ENCODE peak calls at places on chromosome 16, in six cellular contexts. One of them, this sample, is unnamed.
A peak's percentile ranks its signal among the peaks of the same experiment; 100 is the strongest.

GRCh38 chr16:89764711-89765201 is 43.4 kb downstream of the ZNF276 start:
- DNase-seq in AG04449: no peak
- DNase-seq in stomach: peak; percentile 86
- DNase-seq in astrocyte of the spinal cord: no peak
- DNase-seq in kidney epithelial cell: no peak
- DNase-seq in cardiac fibroblast: no peak
- DNase-seq in this sample: no peak

GRCh38 chr16:84088695-84089395 is 27.9 kb downstream of the MBTPS1 start:
- DNase-seq in cardiac fibroblast: no peak
- DNase-seq in AG04449: no peak
- DNase-seq in astrocyte of the spinal cord: no peak
- DNase-seq in stomach: peak; percentile 44
- DNase-seq in kidney epithelial cell: no peak
- DNase-seq in this sample: no peak

GRCh38 chr16:80197790-80198201 is 343.0 kb upstream of the DYNLRB2 start:
- DNase-seq in AG04449: peak; percentile 74
- DNase-seq in astrocyte of the spinal cord: peak; percentile 94
- DNase-seq in kidney epithelial cell: peak; percentile 42
- DNase-seq in cardiac fibroblast: peak; percentile 80
- DNase-seq in stomach: no peak
- DNase-seq in this sample: peak; percentile 93

GRCh38 chr16:73390936-73391335 is 343.0 kb upstream of the ZFHX3 start:
- DNase-seq in AG04449: peak; percentile 3
- DNase-seq in kidney epithelial cell: no peak
- DNase-seq in stomach: no peak
- DNase-seq in cardiac fibroblast: no peak
- DNase-seq in astrocyte of the spinal cord: no peak
- DNase-seq in this sample: no peak

GRCh38 chr16:68257906-68258800 is 6.2 kb upstream of the SLC7A6 start:
- DNase-seq in astrocyte of the spinal cord: peak; percentile 46
- DNase-seq in cardiac fibroblast: peak; percentile 59
- DNase-seq in stomach: no peak
- DNase-seq in AG04449: peak; percentile 31
- DNase-seq in kidney epithelial cell: peak; percentile 99
- DNase-seq in this sample: no peak

GRCh38 chr16:81940781-81941560 is 70.3 kb downstream of the SDR42E1 start:
- DNase-seq in stomach: no peak
- DNase-seq in cardiac fibroblast: peak; percentile 74
- DNase-seq in astrocyte of the spinal cord: peak; percentile 63
- DNase-seq in kidney epithelial cell: peak; percentile 4
- DNase-seq in AG04449: peak; percentile 17
- DNase-seq in this sample: peak; percentile 43

GRCh38 chr16:4938683-4939030 is 1.7 kb upstream of the PPL start:
- DNase-seq in astrocyte of the spinal cord: no peak
- DNase-seq in kidney epithelial cell: no peak
- DNase-seq in cardiac fibroblast: peak; percentile 30
- DNase-seq in stomach: no peak
- DNase-seq in AG04449: no peak
- DNase-seq in this sample: no peak

GRCh38 chr16:57788951-57789350 is 13.3 kb downstream of the KIFC3 start:
- DNase-seq in AG04449: no peak
- DNase-seq in stomach: no peak
- DNase-seq in kidney epithelial cell: no peak
- DNase-seq in cardiac fibroblast: no peak
- DNase-seq in astrocyte of the spinal cord: no peak
- DNase-seq in this sample: no peak

DNA sequence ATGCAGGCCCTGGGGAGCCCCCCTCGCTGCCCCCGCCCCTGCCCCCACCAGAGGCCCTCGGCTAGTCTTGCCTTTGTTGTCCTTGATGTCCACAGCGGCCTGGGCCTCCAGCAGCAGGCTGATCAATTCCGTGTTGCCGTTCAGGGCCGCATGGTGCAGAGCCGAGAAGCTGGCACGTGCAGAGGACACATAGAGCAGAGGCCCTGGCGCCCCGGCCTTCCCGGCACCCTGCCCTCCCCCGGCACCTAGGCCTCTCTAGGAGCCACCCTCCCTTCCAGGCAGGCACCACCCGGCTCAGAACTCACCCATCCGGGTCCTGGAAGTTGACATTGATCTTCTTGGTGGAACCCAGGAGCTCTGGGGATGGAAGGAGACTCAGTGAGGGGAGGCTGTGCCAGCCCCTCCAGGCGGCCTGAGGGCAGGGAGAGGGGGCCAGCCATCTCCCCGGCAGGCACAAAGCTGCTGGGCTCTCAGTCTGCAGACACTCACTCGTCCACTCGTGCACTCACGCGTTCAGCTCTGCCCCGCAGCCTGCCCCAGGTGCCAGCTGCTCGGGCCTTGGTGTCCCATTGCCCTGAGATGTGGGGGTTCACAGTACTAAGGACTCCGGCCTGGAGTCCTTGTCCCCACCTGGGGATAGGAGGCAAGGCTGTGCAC is 6.3 kb downstream of the CASKIN1 start:
- DNase-seq in cardiac fibroblast: no peak
- DNase-seq in stomach: no peak
- DNase-seq in AG04449: no peak
- DNase-seq in astrocyte of the spinal cord: no peak
- DNase-seq in kidney epithelial cell: no peak
- DNase-seq in this sample: no peak
- TF ChIP-seq CTCF in cardiac fibroblast: no peak
- TF ChIP-seq CTCF in stomach: no peak
- TF ChIP-seq CTCF in AG04449: no peak
- TF ChIP-seq CTCF in astrocyte of the spinal cord: no peak
- TF ChIP-seq CTCF in kidney epithelial cell: no peak
- TF ChIP-seq CTCF in this sample: no peak

DNA sequence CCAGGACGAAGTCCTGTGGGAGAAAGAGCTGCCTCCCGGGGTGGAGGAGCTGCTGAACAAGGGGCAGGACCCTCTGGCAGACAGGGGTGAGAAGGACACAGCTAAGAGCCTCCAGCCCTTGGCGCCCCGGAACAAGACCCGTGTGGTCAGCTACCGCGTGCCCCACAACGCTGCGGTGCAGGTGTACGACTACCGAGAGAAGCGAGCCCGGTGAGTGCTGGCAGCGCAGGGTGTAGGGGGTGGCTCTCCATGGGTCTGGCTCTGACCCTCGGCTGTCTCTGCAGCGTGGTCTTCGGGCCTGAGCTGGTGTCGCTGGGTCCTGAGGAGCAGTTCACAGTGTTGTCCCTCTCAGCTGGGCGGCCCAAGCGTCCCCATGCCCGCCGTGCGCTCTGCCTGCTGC is 21.4 kb downstream of the MVP start:
- DNase-seq in kidney epithelial cell: no peak
- DNase-seq in stomach: no peak
- DNase-seq in astrocyte of the spinal cord: no peak
- DNase-seq in cardiac fibroblast: no peak
- DNase-seq in AG04449: no peak
- DNase-seq in this sample: no peak
- H3K4me3 ChIP-seq in kidney epithelial cell: no peak overlapping the region
- H3K4me3 ChIP-seq in stomach: no peak overlapping the region
- H3K4me3 ChIP-seq in astrocyte of the spinal cord: no peak overlapping the region
- H3K4me3 ChIP-seq in cardiac fibroblast: no peak overlapping the region
- H3K4me3 ChIP-seq in AG04449: no peak overlapping the region
- H3K4me3 ChIP-seq in this sample: no peak overlapping the region

GRCh38 chr16:88649924-88650748 is 717 bp downstream of the CYBA start:
- DNase-seq in astrocyte of the spinal cord: no peak
- DNase-seq in stomach: peak; percentile 48
- DNase-seq in AG04449: no peak
- DNase-seq in kidney epithelial cell: no peak
- DNase-seq in cardiac fibroblast: no peak
- DNase-seq in this sample: no peak
- TF ChIP-seq CTCF in astrocyte of the spinal cord: no peak
- TF ChIP-seq CTCF in stomach: no peak
- TF ChIP-seq CTCF in AG04449: no peak
- TF ChIP-seq CTCF in kidney epithelial cell: no peak
- TF ChIP-seq CTCF in cardiac fibroblast: no peak
- TF ChIP-seq CTCF in this sample: no peak

GRCh38 chr16:87847467-87847784 is 21.9 kb downstream of the SLC7A5 start:
- DNase-seq in cardiac fibroblast: no peak
- DNase-seq in astrocyte of the spinal cord: no peak
- DNase-seq in AG04449: no peak
- DNase-seq in kidney epithelial cell: no peak
- DNase-seq in stomach: no peak
- DNase-seq in this sample: no peak
- H3K4me3 ChIP-seq in cardiac fibroblast: no peak overlapping the region
- H3K4me3 ChIP-seq in astrocyte of the spinal cord: no peak overlapping the region
- H3K4me3 ChIP-seq in AG04449: no peak overlapping the region
- H3K4me3 ChIP-seq in kidney epithelial cell: no peak overlapping the region
- H3K4me3 ChIP-seq in stomach: no peak overlapping the region
- H3K4me3 ChIP-seq in this sample: no peak overlapping the region

DNA sequence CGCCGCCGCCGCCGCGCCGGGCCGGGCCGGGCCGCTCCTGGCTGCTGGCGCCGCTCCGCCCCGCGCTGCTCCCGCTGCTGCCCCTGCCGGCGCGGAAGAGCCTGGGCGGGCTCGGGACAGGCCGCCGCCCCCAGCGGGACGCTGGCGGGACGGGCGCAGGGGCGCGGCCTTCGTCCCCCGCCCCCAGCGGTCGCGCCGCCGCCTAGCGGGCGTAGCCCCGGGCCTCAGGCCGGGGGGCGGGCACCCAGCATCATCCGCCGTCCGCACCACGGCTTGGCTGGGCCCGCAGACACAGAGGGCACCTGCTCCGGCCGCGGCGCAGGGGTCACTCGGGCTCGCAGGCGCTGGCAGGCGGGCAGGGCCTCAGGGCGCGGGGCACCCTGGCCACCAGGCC is at the start of gene AMFR:
- DNase-seq in cardiac fibroblast: peak; percentile 89
- DNase-seq in astrocyte of the spinal cord: peak; percentile 63
- DNase-seq in AG04449: no peak
- DNase-seq in stomach: peak; percentile 72
- DNase-seq in kidney epithelial cell: no peak
- DNase-seq in this sample: peak; percentile 18
- TF ChIP-seq CTCF in cardiac fibroblast: peak; percentile 18
- TF ChIP-seq CTCF in astrocyte of the spinal cord: peak; percentile 19
- TF ChIP-seq CTCF in AG04449: peak; percentile 40
- TF ChIP-seq CTCF in stomach: peak; percentile 71
- TF ChIP-seq CTCF in kidney epithelial cell: no peak
- TF ChIP-seq CTCF in this sample: peak; percentile 19

DNA sequence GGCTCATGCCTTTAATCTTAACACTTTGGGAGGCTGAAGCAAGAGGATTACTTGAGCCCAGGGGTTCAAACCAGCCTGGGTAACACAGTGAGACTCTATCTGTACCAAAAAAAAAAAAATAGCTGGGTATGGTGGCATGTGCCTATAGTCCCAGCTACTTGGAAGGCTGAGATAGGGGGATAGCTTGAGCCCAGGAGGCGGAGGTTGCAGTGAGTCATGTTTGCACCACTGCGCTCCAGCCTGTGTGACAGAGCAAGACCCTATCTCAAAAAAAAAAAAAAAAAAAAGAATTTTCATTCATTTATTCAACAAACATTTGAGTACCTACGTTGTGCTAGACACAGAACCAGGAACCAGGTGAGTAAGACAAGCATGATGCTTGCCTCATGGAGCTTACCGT is 73.6 kb upstream of the MRTFB start:
- DNase-seq in stomach: no peak
- DNase-seq in astrocyte of the spinal cord: no peak
- DNase-seq in cardiac fibroblast: no peak
- DNase-seq in kidney epithelial cell: no peak
- DNase-seq in AG04449: no peak
- DNase-seq in this sample: no peak
- H3K4me3 ChIP-seq in stomach: no peak overlapping the region
- H3K4me3 ChIP-seq in astrocyte of the spinal cord: no peak overlapping the region
- H3K4me3 ChIP-seq in cardiac fibroblast: no peak overlapping the region
- H3K4me3 ChIP-seq in kidney epithelial cell: no peak overlapping the region
- H3K4me3 ChIP-seq in AG04449: no peak overlapping the region
- H3K4me3 ChIP-seq in this sample: no peak overlapping the region

GRCh38 chr16:50595854-50596253 is 47.7 kb downstream of the NKD1 start:
- DNase-seq in kidney epithelial cell: no peak
- DNase-seq in astrocyte of the spinal cord: no peak
- DNase-seq in AG04449: no peak
- DNase-seq in stomach: no peak
- DNase-seq in cardiac fibroblast: no peak
- DNase-seq in this sample: no peak

GRCh38 chr16:50591800-50592771 is 43.9 kb downstream of the NKD1 start:
- DNase-seq in stomach: peak; percentile 37
- DNase-seq in kidney epithelial cell: no peak
- DNase-seq in AG04449: no peak
- DNase-seq in astrocyte of the spinal cord: no peak
- DNase-seq in cardiac fibroblast: no peak
- DNase-seq in this sample: peak; percentile 16

GRCh38 chr16:50592996-50593395 is 44.8 kb downstream of the NKD1 start:
- DNase-seq in cardiac fibroblast: no peak
- DNase-seq in kidney epithelial cell: no peak
- DNase-seq in AG04449: no peak
- DNase-seq in astrocyte of the spinal cord: no peak
- DNase-seq in stomach: no peak
- DNase-seq in this sample: no peak

GRCh38 chr16:50594332-50595260 is 46.4 kb downstream of the NKD1 start:
- DNase-seq in cardiac fibroblast: no peak
- DNase-seq in stomach: no peak
- DNase-seq in kidney epithelial cell: no peak
- DNase-seq in astrocyte of the spinal cord: no peak
- DNase-seq in AG04449: no peak
- DNase-seq in this sample: no peak

GRCh38 chr16:50593410-50594139 is 45.4 kb downstream of the NKD1 start:
- DNase-seq in stomach: no peak
- DNase-seq in AG04449: no peak
- DNase-seq in astrocyte of the spinal cord: no peak
- DNase-seq in kidney epithelial cell: no peak
- DNase-seq in cardiac fibroblast: peak; percentile 56
- DNase-seq in this sample: peak; percentile 16
- TF ChIP-seq CTCF in stomach: no peak
- TF ChIP-seq CTCF in AG04449: peak; percentile 39
- TF ChIP-seq CTCF in astrocyte of the spinal cord: peak; percentile 36
- TF ChIP-seq CTCF in kidney epithelial cell: peak; percentile 27
- TF ChIP-seq CTCF in cardiac fibroblast: peak; percentile 15
- TF ChIP-seq CTCF in this sample: peak; percentile 57

GRCh38 chr16:69276143-69277115 is 34.7 kb upstream of the VPS4A start:
- DNase-seq in cardiac fibroblast: peak; percentile 98
- DNase-seq in astrocyte of the spinal cord: peak; percentile 95
- DNase-seq in kidney epithelial cell: no peak
- DNase-seq in stomach: no peak
- DNase-seq in AG04449: peak; percentile 93
- DNase-seq in this sample: peak; percentile 97
- H3K4me3 ChIP-seq in cardiac fibroblast: no peak overlapping the region
- H3K4me3 ChIP-seq in astrocyte of the spinal cord: no peak overlapping the region
- H3K4me3 ChIP-seq in kidney epithelial cell: no peak overlapping the region
- H3K4me3 ChIP-seq in stomach: no peak overlapping the region
- H3K4me3 ChIP-seq in AG04449: peak overlapping the region; percentile 31
- H3K4me3 ChIP-seq in this sample: no peak overlapping the region

GRCh38 chr16:56032072-56032471 is 156.9 kb upstream of the CES5A start:
- DNase-seq in cardiac fibroblast: no peak
- DNase-seq in stomach: no peak
- DNase-seq in astrocyte of the spinal cord: no peak
- DNase-seq in AG04449: no peak
- DNase-seq in kidney epithelial cell: no peak
- DNase-seq in this sample: no peak
- TF ChIP-seq CTCF in cardiac fibroblast: no peak
- TF ChIP-seq CTCF in stomach: no peak
- TF ChIP-seq CTCF in astrocyte of the spinal cord: no peak
- TF ChIP-seq CTCF in AG04449: no peak
- TF ChIP-seq CTCF in kidney epithelial cell: no peak
- TF ChIP-seq CTCF in this sample: no peak

This sample was measured in astrocyte of the cerebellum.